ENCODE peak calls at places on chromosomes 6 and 20, in four cellular contexts. U, H, N and O are unnamed samples.

GRCh38 chr6:17945111-17945510 is 42.3 kb downstream of the KIF13A start:
- DNase-seq in U (no peak), H (no peak), N (no peak), O (no peak)

GRCh38 chr6:5151955-5152401 is 66.8 kb downstream of the PPP1R3G start:
- DNase-seq in U (no peak), H (no peak), N (no peak), O (no peak)

GRCh38 chr6:105993769-105994521 is 92.2 kb upstream of the PRDM1 start:
- DNase-seq in U (no peak), H (peak), N (peak), O (peak)

GRCh38 chr20:26209171-26209941 is 512.7 kb upstream of the ZNF337 start:
- DNase-seq in U (no peak), H (no peak), N (peak), O (peak)

GRCh38 chr20:43388267-43389081 is 69.2 kb upstream of the SRSF6 start:
- DNase-seq in U (no peak), H (peak), N (no peak), O (peak)

GRCh38 chr6:44052419-44053011 is 74.7 kb downstream of the MRPL14 start:
- DNase-seq in U (no peak), H (no peak), N (peak), O (no peak)

GRCh38 chr6:45886776-45887175 is 128.9 kb downstream of the CLIC5 start:
- DNase-seq in U (no peak), H (no peak), N (no peak), O (no peak)

GRCh38 chr6:35711731-35712130 is 23.0 kb upstream of the FKBP5 start:
- DNase-seq in U (no peak), H (no peak), N (no peak), O (no peak)

GRCh38 chr6:51753635-51754034 is 333.8 kb downstream of the PKHD1 start:
- DNase-seq in U (no peak), H (no peak), N (peak), O (peak)

GRCh38 chr6:131950767-131951575 is at the start of gene CCN2:
- DNase-seq in U (no peak), H (peak), N (peak), O (peak)

GRCh38 chr6:43916091-43916923 is 146.3 kb downstream of the VEGFA start:
- DNase-seq in U (no peak), H (no peak), N (no peak), O (no peak)

GRCh38 chr6:63739094-63739687 is 103.6 kb downstream of the PHF3 start:
- DNase-seq in U (no peak), H (no peak), N (no peak), O (no peak)

GRCh38 chr20:53100476-53100911 is 128.3 kb downstream of the TSHZ2 start:
- DNase-seq in U (no peak), H (no peak), N (peak), O (peak)

GRCh38 chr6:87588756-87589407 is 905 bp downstream of the RARS2 start:
- DNase-seq in U (no peak), H (no peak), N (no peak), O (no peak)

GRCh38 chr6:97068211-97068610 is 143.7 kb downstream of the KLHL32 start:
- DNase-seq in U (no peak), H (no peak), N (peak), O (peak)

GRCh38 chr6:1908784-1909183 is 299.1 kb downstream of the FOXC1 start:
- DNase-seq in U (no peak), H (no peak), N (no peak), O (no peak)

GRCh38 chr6:28490191-28490890 is 25.3 kb downstream of the GPX6 start:
- DNase-seq in U (no peak), H (no peak), N (peak), O (peak)

GRCh38 chr6:169211881-169212280 is 41.8 kb downstream of the THBS2 start:
- DNase-seq in U (no peak), H (no peak), N (no peak), O (no peak)

GRCh38 chr6:169213814-169214520 is 39.7 kb downstream of the THBS2 start:
- DNase-seq in U (no peak), H (no peak), N (no peak), O (no peak)

GRCh38 chr6:169212436-169212835 is 41.2 kb downstream of the THBS2 start:
- DNase-seq in U (no peak), H (no peak), N (no peak), O (no peak)

GRCh38 chr6:169215201-169215661 is 38.4 kb downstream of the THBS2 start:
- DNase-seq in U (no peak), H (no peak), N (no peak), O (no peak)

DNA sequence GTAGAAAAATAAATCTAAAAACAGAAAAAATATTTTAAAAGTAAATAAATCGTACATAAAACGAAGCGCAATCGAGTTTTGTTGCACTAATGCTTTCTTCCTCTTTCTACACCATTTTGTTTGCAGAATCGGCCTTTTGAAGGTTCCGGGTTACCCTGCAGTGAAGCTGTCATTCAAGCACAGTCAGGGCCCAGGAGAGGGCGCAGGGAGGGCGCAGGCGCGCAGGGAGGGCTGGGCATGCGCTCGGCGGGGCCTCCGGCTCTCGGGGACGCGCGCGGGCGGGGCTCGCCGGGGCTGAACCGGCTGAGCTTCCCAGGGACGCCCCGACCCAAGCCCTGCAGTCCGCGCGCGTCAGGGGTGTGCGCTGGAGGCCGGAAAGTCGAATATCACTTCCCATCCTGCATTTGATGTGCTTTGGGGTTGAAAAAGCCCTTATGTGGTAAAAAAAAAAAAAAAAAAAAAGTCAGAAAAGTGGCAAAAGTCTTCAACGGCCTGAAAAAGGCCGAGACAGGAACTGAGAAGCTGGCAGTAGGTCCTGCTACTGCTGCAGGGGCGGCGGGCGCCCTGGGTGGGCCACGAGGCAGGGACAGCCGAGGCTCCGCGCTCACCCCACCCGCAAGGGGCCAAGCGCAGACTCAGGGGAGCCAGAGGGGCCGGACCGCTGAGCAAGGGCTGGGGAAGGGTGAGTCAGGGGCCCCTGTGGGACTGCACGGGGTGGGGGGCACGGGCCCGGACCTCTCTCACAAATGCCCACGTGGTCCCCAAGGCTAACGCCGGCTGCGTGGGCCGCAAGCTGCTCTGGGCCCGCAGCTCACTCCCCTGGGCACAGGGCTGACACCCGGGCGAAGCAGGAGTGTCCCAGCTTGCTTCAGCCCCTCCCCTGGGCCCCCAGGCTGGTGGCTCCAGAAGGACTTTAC is 40.5 kb downstream of the THBS2 start:
- DNase-seq in U (peak), H (peak), N (peak), O (peak)
- H3K27ac ChIP-seq in U (no peak), H (peak), N (no peak), O (no peak)

DNA sequence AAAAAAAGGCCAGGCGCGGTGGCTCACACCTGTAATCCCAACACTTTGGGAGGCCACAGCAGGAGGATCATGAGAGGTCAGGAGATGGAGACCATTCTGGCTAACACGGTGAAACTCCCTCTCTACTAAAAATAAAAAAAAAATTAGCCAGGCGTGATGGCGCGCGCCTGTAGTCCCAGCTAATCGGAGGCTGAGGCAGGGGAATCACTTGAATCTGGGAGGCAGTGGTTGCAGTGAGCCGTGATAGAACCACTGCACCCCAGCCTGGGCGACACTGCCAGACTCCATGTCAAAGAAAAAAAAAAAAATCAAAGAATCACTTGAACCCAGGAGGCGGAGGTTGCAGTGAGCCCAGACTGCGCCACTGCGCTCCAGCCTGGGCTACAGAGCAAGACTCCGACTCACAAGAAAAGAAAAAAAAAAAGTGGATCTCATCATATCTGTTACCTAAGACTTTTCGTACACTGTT is 4.2 kb downstream of the RBM39 start:
- DNase-seq in U (no peak), H (no peak), N (no peak), O (no peak)
- H3K4me3 ChIP-seq in U (no peak), H (peak), N (peak), O (no peak)

GRCh38 chr20:54464003-54464402 is 11.4 kb upstream of the DOK5 start:
- DNase-seq in U (no peak), H (no peak), N (no peak), O (no peak)
- TF ChIP-seq CTCF in U (no peak), H (no peak), N (no peak), O (no peak)

GRCh38 chr20:57451356-57451755 is 60.2 kb downstream of the RBM38 start:
- DNase-seq in U (no peak), H (no peak), N (no peak), O (no peak)
- H3K27ac ChIP-seq in U (no peak), H (no peak), N (no peak), O (no peak)